ENCODE peak calls at places on chromosomes 2 and 18, in four cellular contexts. X, V, G and O are unnamed samples.

GRCh38 chr18:28204154-28204553 is 27.2 kb upstream of the CDH2 start:
- DNase-seq in X (no peak), V (no peak), G (no peak), O (peak)

GRCh38 chr18:79259218-79259617 is 136.5 kb upstream of the NFATC1 start:
- DNase-seq in X (no peak), V (no peak), G (no peak), O (no peak)

GRCh38 chr2:100238471-100238870 is 83.8 kb downstream of the LONRF2 start:
- DNase-seq in X (no peak), V (no peak), G (no peak), O (no peak)

GRCh38 chr18:49399003-49399402 is 61.4 kb downstream of the DYM start:
- DNase-seq in X (no peak), V (no peak), G (no peak), O (no peak)

GRCh38 chr18:74597662-74598349 is at the start of gene ZNF407:
- DNase-seq in X (peak), V (peak), G (peak), O (peak)

GRCh38 chr2:29326926-29327325 is 211.7 kb downstream of the CLIP4 start:
- DNase-seq in X (no peak), V (no peak), G (no peak), O (no peak)

GRCh38 chr2:109217362-109218086 is 88.5 kb downstream of the SH3RF3 start:
- DNase-seq in X (no peak), V (peak), G (no peak), O (peak)

GRCh38 chr18:78559584-78559983 is 420.0 kb upstream of the SALL3 start:
- DNase-seq in X (no peak), V (no peak), G (no peak), O (no peak)

GRCh38 chr18:62187543-62188378 is 706 bp downstream of the RELCH start:
- DNase-seq in X (peak), V (peak), G (no peak), O (peak)

GRCh38 chr2:43758738-43759137 is 15.1 kb upstream of the DYNC2LI1 start:
- DNase-seq in X (peak), V (no peak), G (no peak), O (peak)

GRCh38 chr18:68779169-68779568 is 18.7 kb upstream of the CCDC102B start:
- DNase-seq in X (no peak), V (no peak), G (no peak), O (no peak)

GRCh38 chr2:133255363-133255762 is 312.9 kb downstream of the NCKAP5 start:
- DNase-seq in X (no peak), V (no peak), G (no peak), O (no peak)

GRCh38 chr18:77059294-77059916 is 73.2 kb downstream of the MBP start:
- DNase-seq in X (peak), V (peak), G (no peak), O (no peak)

GRCh38 chr2:233563663-233564430 is 2.7 kb downstream of the USP40 start:
- DNase-seq in X (no peak), V (no peak), G (no peak), O (no peak)

GRCh38 chr2:238910751-238911351 is 63.0 kb downstream of the TWIST2 start:
- DNase-seq in X (no peak), V (no peak), G (peak), O (no peak)

GRCh38 chr18:68623342-68623741 is 91.6 kb downstream of the TMX3 start:
- DNase-seq in X (peak), V (peak), G (peak), O (peak)

GRCh38 chr2:54204476-54204875 is 51.6 kb downstream of the TSPYL6 start:
- DNase-seq in X (no peak), V (no peak), G (no peak), O (no peak)

GRCh38 chr2:73112913-73113633 is at the start of gene RAB11FIP5:
- DNase-seq in X (peak), V (peak), G (peak), O (peak)

GRCh38 chr2:10520154-10520553 is 72.0 kb upstream of the ODC1 start:
- DNase-seq in X (no peak), V (no peak), G (no peak), O (no peak)

GRCh38 chr2:170972508-170973224 is 43.6 kb downstream of the GORASP2 start:
- DNase-seq in X (no peak), V (peak), G (no peak), O (no peak)

GRCh38 chr2:170818294-170819104 is 1.8 kb downstream of the GAD1 start:
- DNase-seq in X (peak), V (no peak), G (no peak), O (no peak)

GRCh38 chr2:19021100-19021476 is 337.3 kb downstream of the OSR1 start:
- DNase-seq in X (no peak), V (no peak), G (no peak), O (peak)

GRCh38 chr2:150911766-150912280 is 349.8 kb downstream of the RBM43 start:
- DNase-seq in X (no peak), V (no peak), G (peak), O (peak)

GRCh38 chr18:10588975-10589374 is 63.1 kb downstream of the NAPG start:
- DNase-seq in X (no peak), V (no peak), G (no peak), O (no peak)

GRCh38 chr2:196985524-196986183 is 59.1 kb upstream of the PGAP1 start:
- DNase-seq in X (no peak), V (no peak), G (no peak), O (no peak)

GRCh38 chr18:51066273-51066672 is 36.3 kb downstream of the SMAD4 start:
- DNase-seq in X (no peak), V (no peak), G (no peak), O (peak)

GRCh38 chr18:39435986-39436385 is 1870.4 kb upstream of the CELF4 start:
- DNase-seq in X (no peak), V (no peak), G (no peak), O (no peak)

GRCh38 chr2:71683666-71684065 is 230.3 kb downstream of the DYSF start:
- DNase-seq in X (no peak), V (no peak), G (no peak), O (no peak)

GRCh38 chr2:83081835-83082522 is 1377.1 kb downstream of the SUCLG1 start:
- DNase-seq in X (no peak), V (no peak), G (no peak), O (peak)

GRCh38 chr2:238727585-238728321 is 120.1 kb upstream of the TWIST2 start:
- DNase-seq in X (no peak), V (no peak), G (no peak), O (peak)

GRCh38 chr2:143841935-143842334 is 678.0 kb downstream of the ZEB2 start:
- DNase-seq in X (no peak), V (no peak), G (no peak), O (no peak)